ENCODE peak calls at places on chromosome 4, in nine cellular contexts. O is ovary, C is heart left ventricle, R is thyroid gland, A is prostate gland, L is K562, S is suprapubic skin, F is endothelial cell of umbilical vein, H is tibial nerve. Z is an unnamed sample. For H3K4me1, the result is how much of the 10 kb centered on the place peaks cover.

GRCh38 chr4:56744030-56744429 is 62.9 kb upstream of the HOPX start:
- DNase-seq in O (no peak), C (no peak), R (no peak), A (no peak), L (no peak), S (no peak), F (no peak), H (no peak), Z (no peak)

GRCh38 chr4:69658133-69658532 is 5.1 kb upstream of the UGT2A1 start:
- DNase-seq in O (no peak), C (no peak), R (no peak), A (no peak), L (no peak), S (no peak), F (no peak), H (no peak), Z (no peak)

GRCh38 chr4:121192500-121192899 is 28.4 kb upstream of the TNIP3 start:
- DNase-seq in O (no peak), C (no peak), R (no peak), A (no peak), L (no peak), S (no peak), F (peak), H (no peak), Z (no peak)

GRCh38 chr4:1239949-1240305 is 9.0 kb downstream of the CTBP1 start:
- DNase-seq in O (no peak), C (no peak), R (no peak), A (no peak), L (no peak), S (no peak), F (no peak), H (no peak), Z (no peak)

GRCh38 chr4:1285790-1286553 is 3.7 kb upstream of the MAEA start:
- DNase-seq in O (no peak), C (no peak), R (no peak), A (no peak), L (no peak), S (no peak), F (no peak), H (no peak), Z (no peak)

GRCh38 chr4:98242538-98242937 is 18.6 kb upstream of the RAP1GDS1 start:
- DNase-seq in O (no peak), C (no peak), R (no peak), A (no peak), L (no peak), S (no peak), F (no peak), H (no peak), Z (no peak)

GRCh38 chr4:129453524-129453923 is 357.6 kb downstream of the C4orf33 start:
- DNase-seq in O (no peak), C (no peak), R (peak), A (no peak), L (no peak), S (no peak), F (peak), H (no peak), Z (no peak)

GRCh38 chr4:153759407-153760226 is at the start of gene RNF175:
- DNase-seq in O (no peak), C (no peak), R (peak), A (no peak), L (peak), S (no peak), F (no peak), H (no peak), Z (no peak)

GRCh38 chr4:18571252-18571885 is 549.8 kb upstream of the LCORL start:
- DNase-seq in O (no peak), C (no peak), R (no peak), A (no peak), L (no peak), S (no peak), F (peak), H (no peak), Z (no peak)

GRCh38 chr4:85861064-85861767 is 386.3 kb downstream of the ARHGAP24 start:
- DNase-seq in O (no peak), C (no peak), R (no peak), A (no peak), L (no peak), S (no peak), F (peak), H (no peak), Z (no peak)

GRCh38 chr4:14924945-14925344 is 77.3 kb upstream of the CPEB2 start:
- DNase-seq in O (no peak), C (no peak), R (no peak), A (no peak), L (no peak), S (no peak), F (no peak), H (no peak), Z (no peak)

GRCh38 chr4:153748378-153748777 is 11.4 kb downstream of the RNF175 start:
- DNase-seq in O (no peak), C (peak), R (peak), A (peak), L (no peak), S (no peak), F (no peak), H (no peak), Z (no peak)

GRCh38 chr4:137700072-137700471 is 167.8 kb upstream of the PCDH18 start:
- DNase-seq in O (no peak), C (no peak), R (no peak), A (no peak), L (no peak), S (no peak), F (no peak), H (no peak), Z (no peak)

GRCh38 chr4:65046496-65047101 is 623.7 kb downstream of the EPHA5 start:
- DNase-seq in O (peak), C (no peak), R (no peak), A (no peak), L (no peak), S (no peak), F (no peak), H (no peak), Z (no peak)

GRCh38 chr4:144906181-144906895 is 191.7 kb downstream of the ANAPC10 start:
- DNase-seq in O (no peak), C (no peak), R (no peak), A (no peak), L (no peak), S (no peak), F (peak), H (no peak), Z (no peak)

GRCh38 chr4:145279122-145279960 is 99.0 kb upstream of the OTUD4 start:
- DNase-seq in O (no peak), C (peak), R (no peak), A (no peak), L (no peak), S (no peak), F (peak), H (no peak), Z (no peak)

GRCh38 chr4:165234766-165235165 is 27.4 kb downstream of the KLHL2 start:
- DNase-seq in O (no peak), C (no peak), R (no peak), A (no peak), L (no peak), S (no peak), F (no peak), H (no peak), Z (no peak)

GRCh38 chr4:5101571-5101970 is 50.3 kb downstream of the STK32B start:
- DNase-seq in O (no peak), C (no peak), R (no peak), A (no peak), L (no peak), S (no peak), F (no peak), H (no peak), Z (no peak)

GRCh38 chr4:144701683-144702233 is 55.8 kb downstream of the HHIP start:
- DNase-seq in O (no peak), C (no peak), R (no peak), A (no peak), L (no peak), S (no peak), F (peak), H (no peak), Z (no peak)

GRCh38 chr4:114599231-114600065 is 841 bp downstream of the UGT8 start:
- DNase-seq in O (peak), C (no peak), R (peak), A (no peak), L (no peak), S (no peak), F (no peak), H (no peak), Z (peak)

GRCh38 chr4:15495621-15496020 is 25.9 kb downstream of the CC2D2A start:
- DNase-seq in O (no peak), C (no peak), R (no peak), A (no peak), L (no peak), S (no peak), F (no peak), H (no peak), Z (no peak)

GRCh38 chr4:122700178-122700725 is 32.3 kb upstream of the BBS12 start:
- DNase-seq in O (peak), C (peak), R (peak), A (peak), L (peak), S (no peak), F (no peak), H (no peak), Z (no peak)
- TF ChIP-seq POLR2A in O (peak), C (no peak), R (peak), A (no peak), L (peak), S (no peak), F (no peak), H (no peak), Z (no peak)

GRCh38 chr4:74364649-74365491 is at the start of gene EREG:
- DNase-seq in O (peak), C (peak), R (peak), A (no peak), L (peak), S (no peak), F (peak), H (no peak), Z (no peak)
- H3K4me3 ChIP-seq in O (peak), C (peak), R (no peak), A (no peak), L (peak), S (peak), F (peak), H (peak), Z (peak)

GRCh38 chr4:169148851-169149250 is 121.9 kb downstream of the SH3RF1 start:
- DNase-seq in O (no peak), C (no peak), R (no peak), A (no peak), L (no peak), S (no peak), F (no peak), H (no peak), Z (no peak)
- H3K4me1 ChIP-seq in O (under half), C (under half), R (under half), A (under half), L (under half), S (under half), F (half or more), H (under half), Z (under half)

GRCh38 chr4:82422616-82423015 is 7.6 kb downstream of the HNRNPDL start:
- DNase-seq in O (no peak), C (no peak), R (no peak), A (no peak), L (no peak), S (no peak), F (no peak), H (no peak), Z (no peak)
- TF ChIP-seq POLR2A in O (no peak), C (no peak), R (no peak), A (no peak), L (no peak), S (no peak), F (no peak), H (no peak), Z (no peak)

DNA sequence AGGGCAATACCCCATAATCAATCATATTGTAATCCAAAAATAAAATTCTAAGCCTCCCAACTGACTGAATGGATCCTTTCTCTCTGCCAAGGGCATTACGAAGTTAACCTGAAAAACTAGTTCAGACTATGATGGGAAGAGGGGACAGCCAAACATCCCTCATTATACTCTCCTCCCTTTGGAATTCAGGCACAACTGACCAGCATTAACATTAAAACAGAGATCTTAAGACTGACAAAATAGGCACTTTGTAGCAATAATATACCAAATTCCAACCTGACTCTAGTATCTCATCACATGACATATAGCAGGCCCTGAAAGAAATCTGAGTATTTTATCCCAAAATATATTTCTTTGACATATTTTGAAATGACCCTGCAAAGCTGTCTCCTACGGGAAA is 55.0 kb upstream of the SPP1 start:
- DNase-seq in O (no peak), C (no peak), R (no peak), A (no peak), L (no peak), S (no peak), F (no peak), H (no peak), Z (no peak)
- H3K4me3 ChIP-seq in O (no peak), C (no peak), R (no peak), A (no peak), L (no peak), S (no peak), F (no peak), H (no peak), Z (no peak)

GRCh38 chr4:76955187-76955586 is 5.6 kb downstream of the SEPTIN11 start:
- DNase-seq in O (no peak), C (no peak), R (no peak), A (no peak), L (no peak), S (no peak), F (no peak), H (no peak), Z (no peak)
- H3K4me1 ChIP-seq in O (under half), C (half or more), R (under half), A (under half), L (under half), S (under half), F (under half), H (under half), Z (half or more)

DNA sequence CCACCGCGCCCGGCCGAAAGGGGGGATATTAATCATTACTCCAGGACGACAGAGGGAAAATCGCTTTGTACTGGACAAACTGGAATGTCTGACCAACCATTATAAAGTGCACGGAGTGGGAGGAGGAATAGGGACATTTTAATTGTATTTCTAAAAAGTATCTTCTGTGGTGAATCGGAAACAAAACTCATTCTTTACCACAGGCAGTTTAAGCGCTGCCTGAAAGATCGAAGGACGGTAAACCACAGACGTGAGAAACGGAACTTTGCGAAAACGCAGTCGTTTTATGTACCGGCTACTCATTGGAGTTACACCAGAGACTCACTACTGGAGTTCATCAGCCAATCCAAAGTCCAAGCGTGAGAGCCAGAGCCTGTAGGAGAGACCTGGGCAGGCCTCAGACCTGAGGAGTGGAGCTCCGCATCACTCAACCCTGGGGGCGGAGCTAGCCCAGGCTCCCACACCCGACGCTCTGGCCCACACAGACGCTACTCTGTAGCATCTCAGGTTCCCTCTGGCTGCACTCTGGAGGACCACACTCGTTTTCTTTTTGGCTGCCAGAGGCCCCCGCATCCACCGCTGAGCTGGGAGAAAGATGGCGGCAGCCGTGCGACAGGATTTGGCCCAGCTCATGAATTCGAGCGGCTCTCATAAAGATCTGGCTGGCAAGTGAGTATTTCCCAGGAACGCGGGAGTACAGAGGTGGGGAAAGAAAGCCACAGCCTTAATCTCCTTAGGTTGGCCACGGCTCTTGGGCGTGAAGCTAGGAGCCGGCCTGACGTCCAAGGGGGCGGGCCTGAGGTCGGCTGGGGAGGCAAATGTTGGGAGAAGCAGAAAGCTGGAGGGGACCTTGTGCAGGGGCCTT is at the start of gene COPS4:
- DNase-seq in O (peak), C (peak), R (peak), A (peak), L (peak), S (peak), F (peak), H (peak), Z (peak)
- TF ChIP-seq POLR2A in O (peak), C (peak), R (peak), A (peak), L (peak), S (no peak), F (peak), H (peak), Z (no peak)

GRCh38 chr4:169266081-169266480 is 4.7 kb downstream of the SH3RF1 start:
- DNase-seq in O (no peak), C (no peak), R (no peak), A (no peak), L (no peak), S (no peak), F (no peak), H (no peak), Z (no peak)

GRCh38 chr4:169266661-169267060 is 4.1 kb downstream of the SH3RF1 start:
- DNase-seq in O (no peak), C (no peak), R (no peak), A (no peak), L (no peak), S (no peak), F (no peak), H (no peak), Z (no peak)

GRCh38 chr4:169268951-169269781 is 1.6 kb downstream of the SH3RF1 start:
- DNase-seq in O (no peak), C (peak), R (peak), A (peak), L (no peak), S (no peak), F (peak), H (no peak), Z (no peak)

GRCh38 chr4:169263791-169264392 is 6.9 kb downstream of the SH3RF1 start:
- DNase-seq in O (no peak), C (peak), R (peak), A (no peak), L (no peak), S (no peak), F (no peak), H (no peak), Z (no peak)

GRCh38 chr4:169267070-169267469 is 3.7 kb downstream of the SH3RF1 start:
- DNase-seq in O (no peak), C (no peak), R (no peak), A (no peak), L (no peak), S (no peak), F (no peak), H (no peak), Z (no peak)
- H3K4me3 ChIP-seq in O (no peak), C (peak), R (no peak), A (peak), L (no peak), S (no peak), F (peak), H (no peak), Z (no peak)